ENCODE peak calls at places on chromosomes 5 and 9, in four cellular contexts. One of them, this sample, is unnamed.

GRCh38 chr9:13728121-13728520 is 448.6 kb upstream of the MPDZ start:
- DNase-seq in sciatic nerve: no peak
- DNase-seq in NCI-H510A: no peak
- DNase-seq in RWPE2: no peak
- DNase-seq in this sample: no peak

GRCh38 chr9:34552606-34552981 is 29.8 kb upstream of the ENHO start:
- DNase-seq in RWPE2: peak; percentile 41
- DNase-seq in NCI-H510A: no peak
- DNase-seq in sciatic nerve: no peak
- DNase-seq in this sample: no peak

GRCh38 chr5:170638454-170639220 is 134.8 kb downstream of the KCNIP1 start:
- DNase-seq in sciatic nerve: peak; percentile 84
- DNase-seq in RWPE2: peak; percentile 69
- DNase-seq in NCI-H510A: no peak
- DNase-seq in this sample: peak; percentile 71

GRCh38 chr9:77731930-77732329 is 83.8 kb upstream of the GNA14 start:
- DNase-seq in NCI-H510A: peak; percentile 5
- DNase-seq in RWPE2: no peak
- DNase-seq in sciatic nerve: no peak
- DNase-seq in this sample: no peak

GRCh38 chr5:142587354-142587965 is 98.4 kb downstream of the FGF1 start:
- DNase-seq in NCI-H510A: no peak
- DNase-seq in RWPE2: no peak
- DNase-seq in sciatic nerve: no peak
- DNase-seq in this sample: peak; percentile 57

GRCh38 chr5:80987078-80987766 is 27.1 kb downstream of the RASGRF2 start:
- DNase-seq in sciatic nerve: no peak
- DNase-seq in RWPE2: no peak
- DNase-seq in NCI-H510A: no peak
- DNase-seq in this sample: no peak

GRCh38 chr9:94936411-94936810 is 209.9 kb downstream of the AOPEP start:
- DNase-seq in sciatic nerve: no peak
- DNase-seq in NCI-H510A: no peak
- DNase-seq in RWPE2: no peak
- DNase-seq in this sample: no peak

GRCh38 chr5:14438195-14438606 is 143.4 kb upstream of the OTULINL start:
- DNase-seq in RWPE2: no peak
- DNase-seq in NCI-H510A: no peak
- DNase-seq in sciatic nerve: no peak
- DNase-seq in this sample: no peak

GRCh38 chr5:66720776-66721175 is 124.6 kb downstream of the MAST4 start:
- DNase-seq in NCI-H510A: no peak
- DNase-seq in RWPE2: no peak
- DNase-seq in sciatic nerve: no peak
- DNase-seq in this sample: no peak

GRCh38 chr5:149916317-149917072 is 28.1 kb downstream of the PDE6A start:
- DNase-seq in RWPE2: no peak
- DNase-seq in NCI-H510A: no peak
- DNase-seq in sciatic nerve: no peak
- DNase-seq in this sample: no peak

GRCh38 chr9:94720846-94721549 is 5.5 kb upstream of the AOPEP start:
- DNase-seq in sciatic nerve: no peak
- DNase-seq in RWPE2: no peak
- DNase-seq in NCI-H510A: no peak
- DNase-seq in this sample: no peak

GRCh38 chr9:33297455-33297854 is 7.1 kb downstream of the NFX1 start:
- DNase-seq in sciatic nerve: no peak
- DNase-seq in RWPE2: no peak
- DNase-seq in NCI-H510A: peak; percentile 23
- DNase-seq in this sample: no peak

GRCh38 chr5:139747583-139748504 is 47.8 kb upstream of the PSD2 start:
- DNase-seq in RWPE2: no peak
- DNase-seq in sciatic nerve: peak; percentile 79
- DNase-seq in NCI-H510A: no peak
- DNase-seq in this sample: no peak

GRCh38 chr9:92176068-92176799 is 61.0 kb upstream of the SPTLC1 start:
- DNase-seq in NCI-H510A: no peak
- DNase-seq in RWPE2: no peak
- DNase-seq in sciatic nerve: no peak
- DNase-seq in this sample: peak; percentile 8

GRCh38 chr5:111116550-111116949 is 24.4 kb downstream of the WDR36 start:
- DNase-seq in sciatic nerve: no peak
- DNase-seq in RWPE2: no peak
- DNase-seq in NCI-H510A: no peak
- DNase-seq in this sample: no peak

GRCh38 chr5:134879456-134879855 is 5.3 kb downstream of the TXNDC15 start:
- DNase-seq in RWPE2: no peak
- DNase-seq in sciatic nerve: no peak
- DNase-seq in NCI-H510A: no peak
- DNase-seq in this sample: no peak

GRCh38 chr5:111928501-111928900 is 171.5 kb upstream of the NREP start:
- DNase-seq in RWPE2: no peak
- DNase-seq in sciatic nerve: no peak
- DNase-seq in NCI-H510A: no peak
- DNase-seq in this sample: no peak

GRCh38 chr9:107685901-107686300 is 196.3 kb upstream of the KLF4 start:
- DNase-seq in NCI-H510A: no peak
- DNase-seq in RWPE2: no peak
- DNase-seq in sciatic nerve: no peak
- DNase-seq in this sample: no peak

GRCh38 chr5:105504-106080 is 13.6 kb downstream of the PLEKHG4B start:
- DNase-seq in sciatic nerve: no peak
- DNase-seq in NCI-H510A: no peak
- DNase-seq in RWPE2: no peak
- DNase-seq in this sample: no peak

GRCh38 chr5:163379298-163380155 is 57.9 kb upstream of the CCNG1 start:
- DNase-seq in RWPE2: no peak
- DNase-seq in NCI-H510A: no peak
- DNase-seq in sciatic nerve: no peak
- DNase-seq in this sample: peak; percentile 83

GRCh38 chr5:78591227-78591626 is 57.3 kb downstream of the LHFPL2 start:
- DNase-seq in RWPE2: no peak
- DNase-seq in sciatic nerve: no peak
- DNase-seq in NCI-H510A: no peak
- DNase-seq in this sample: no peak

GRCh38 chr5:160266044-160266718 is 36.9 kb downstream of the FABP6 start:
- DNase-seq in NCI-H510A: no peak
- DNase-seq in sciatic nerve: no peak
- DNase-seq in RWPE2: no peak
- DNase-seq in this sample: no peak

GRCh38 chr5:111967463-111967862 is 210.5 kb upstream of the NREP start:
- DNase-seq in RWPE2: no peak
- DNase-seq in sciatic nerve: no peak
- DNase-seq in NCI-H510A: no peak
- DNase-seq in this sample: no peak

GRCh38 chr5:58184910-58185309 is 275.0 kb downstream of the PLK2 start:
- DNase-seq in sciatic nerve: no peak
- DNase-seq in NCI-H510A: no peak
- DNase-seq in RWPE2: no peak
- DNase-seq in this sample: no peak

GRCh38 chr5:79396265-79396664 is 117.7 kb downstream of the HOMER1 start:
- DNase-seq in sciatic nerve: no peak
- DNase-seq in NCI-H510A: no peak
- DNase-seq in RWPE2: no peak
- DNase-seq in this sample: no peak